ENCODE peak calls at places on chromosomes 3 and 15, in five cellular contexts. O, D, F, P and J are unnamed samples.

GRCh38 chr3:35484939-35485605 is 154.3 kb upstream of the ARPP21 start:
- DNase-seq in O (no peak), D (no peak), F (no peak), P (no peak), J (no peak)

GRCh38 chr3:87575538-87575937 is 299.2 kb upstream of the POU1F1 start:
- DNase-seq in O (no peak), D (no peak), F (peak), P (no peak), J (no peak)

GRCh38 chr3:107753988-107754387 is 231.2 kb downstream of the BBX start:
- DNase-seq in O (no peak), D (no peak), F (no peak), P (no peak), J (no peak)

GRCh38 chr15:60383008-60383694 is 14.6 kb downstream of the ANXA2 start:
- DNase-seq in O (no peak), D (no peak), F (no peak), P (peak), J (no peak)

GRCh38 chr3:30644615-30645014 is 38.2 kb downstream of the TGFBR2 start:
- DNase-seq in O (no peak), D (peak), F (no peak), P (peak), J (no peak)

GRCh38 chr3:113721638-113722037 is 24.4 kb downstream of the NAA50 start:
- DNase-seq in O (no peak), D (no peak), F (no peak), P (no peak), J (no peak)

GRCh38 chr3:192128922-192129321 is 598.4 kb downstream of the FGF12 start:
- DNase-seq in O (no peak), D (no peak), F (no peak), P (no peak), J (no peak)

GRCh38 chr3:180409170-180409569 is 192.8 kb upstream of the TTC14 start:
- DNase-seq in O (no peak), D (no peak), F (no peak), P (no peak), J (no peak)

GRCh38 chr3:71846189-71846588 is 61.2 kb upstream of the PROK2 start:
- DNase-seq in O (no peak), D (no peak), F (no peak), P (no peak), J (no peak)

GRCh38 chr3:54954019-54954418 is 26.2 kb upstream of the LRTM1 start:
- DNase-seq in O (no peak), D (no peak), F (peak), P (peak), J (no peak)

GRCh38 chr15:89360294-89360971 is 25.8 kb upstream of the POLG start:
- DNase-seq in O (no peak), D (no peak), F (peak), P (no peak), J (no peak)

GRCh38 chr3:171459130-171459941 is 869 bp downstream of the TNIK start:
- DNase-seq in O (peak), D (peak), F (peak), P (peak), J (no peak)

GRCh38 chr3:136070953-136071949 is 105.7 kb downstream of the PPP2R3A start:
- DNase-seq in O (no peak), D (peak), F (peak), P (peak), J (no peak)

GRCh38 chr3:141349711-141350110 is 18.6 kb upstream of the ZBTB38 start:
- DNase-seq in O (no peak), D (no peak), F (no peak), P (no peak), J (no peak)

GRCh38 chr3:177141899-177142651 is 55.2 kb downstream of the TBL1XR1 start:
- DNase-seq in O (no peak), D (no peak), F (no peak), P (no peak), J (no peak)

GRCh38 chr15:39942101-39942752 is 8.3 kb downstream of the EIF2AK4 start:
- DNase-seq in O (no peak), D (no peak), F (peak), P (no peak), J (no peak)

GRCh38 chr3:128323206-128324081 is 143.2 kb downstream of the DNAJB8 start:
- DNase-seq in O (peak), D (peak), F (no peak), P (no peak), J (peak)

GRCh38 chr3:126934149-126934548 is 48.8 kb upstream of the PLXNA1 start:
- DNase-seq in O (no peak), D (no peak), F (no peak), P (peak), J (no peak)

GRCh38 chr15:85838655-85839054 is 43.9 kb upstream of the KLHL25 start:
- DNase-seq in O (no peak), D (no peak), F (no peak), P (no peak), J (no peak)

GRCh38 chr3:66816110-66816761 is 181.9 kb upstream of the KBTBD8 start:
- DNase-seq in O (no peak), D (no peak), F (peak), P (peak), J (no peak)

GRCh38 chr15:46723308-46723707 is 994.0 kb upstream of the SEMA6D start:
- DNase-seq in O (no peak), D (no peak), F (no peak), P (no peak), J (no peak)

GRCh38 chr15:68130851-68131250 is 74.3 kb downstream of the CALML4 start:
- DNase-seq in O (no peak), D (no peak), F (no peak), P (no peak), J (no peak)

GRCh38 chr15:43293402-43293801 is 26.7 kb upstream of the TGM5 start:
- DNase-seq in O (no peak), D (no peak), F (peak), P (no peak), J (no peak)

GRCh38 chr3:158166223-158166622 is 56.3 kb downstream of the RSRC1 start:
- DNase-seq in O (no peak), D (no peak), F (no peak), P (no peak), J (no peak)

GRCh38 chr3:82973810-82974209 is 1212.4 kb upstream of the GBE1 start:
- DNase-seq in O (no peak), D (no peak), F (no peak), P (no peak), J (no peak)

GRCh38 chr3:179716226-179716625 is 63.4 kb downstream of the USP13 start:
- DNase-seq in O (no peak), D (no peak), F (no peak), P (no peak), J (no peak)

GRCh38 chr3:112786002-112786590 is 60.6 kb downstream of the CD200R1L start:
- DNase-seq in O (no peak), D (no peak), F (no peak), P (peak), J (no peak)

GRCh38 chr3:186534113-186534669 is 10.0 kb downstream of the CRYGS start:
- DNase-seq in O (no peak), D (no peak), F (no peak), P (no peak), J (no peak)

GRCh38 chr15:101578443-101578894 is 73.7 kb downstream of the TM2D3 start:
- DNase-seq in O (no peak), D (no peak), F (peak), P (no peak), J (no peak)

GRCh38 chr3:194328080-194328571 is 23.0 kb downstream of the CPN2 start:
- DNase-seq in O (no peak), D (no peak), F (no peak), P (peak), J (no peak)

DNA sequence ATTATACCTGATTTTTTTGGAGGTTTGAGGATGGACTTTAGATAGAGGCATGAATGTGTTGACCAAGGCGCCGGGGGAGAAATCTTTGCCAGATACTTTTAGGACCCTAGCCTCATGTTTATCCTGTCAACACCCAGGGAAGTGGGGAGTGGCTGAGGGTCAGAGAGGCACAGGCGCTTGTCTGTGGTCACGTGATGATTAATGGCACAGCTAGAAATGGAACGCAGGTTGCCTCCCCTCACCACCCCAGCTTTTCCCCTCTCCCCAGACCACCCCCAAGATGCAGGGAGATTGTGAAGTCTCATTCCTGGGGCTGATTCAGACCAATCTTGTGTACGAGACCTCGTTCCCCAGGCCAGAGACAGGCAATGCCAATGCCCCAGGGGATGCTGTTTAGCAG is 218.4 kb upstream of the LINGO1 start:
- DNase-seq in O (no peak), D (no peak), F (no peak), P (no peak), J (no peak)
- TF ChIP-seq CTCF in O (no peak), D (no peak), F (no peak), P (no peak), J (no peak)

GRCh38 chr3:159764211-159765024 is 224.2 kb upstream of the IL12A start:
- DNase-seq in O (peak), D (peak), F (no peak), P (peak), J (no peak)

GRCh38 chr3:159762238-159762637 is 226.4 kb upstream of the IL12A start:
- DNase-seq in O (no peak), D (no peak), F (peak), P (no peak), J (no peak)

GRCh38 chr3:159765025-159765859 is 223.4 kb upstream of the IL12A start:
- DNase-seq in O (peak), D (peak), F (peak), P (peak), J (peak)

GRCh38 chr3:159762981-159763465 is 225.6 kb upstream of the IL12A start:
- DNase-seq in O (peak), D (peak), F (peak), P (peak), J (peak)

DNA sequence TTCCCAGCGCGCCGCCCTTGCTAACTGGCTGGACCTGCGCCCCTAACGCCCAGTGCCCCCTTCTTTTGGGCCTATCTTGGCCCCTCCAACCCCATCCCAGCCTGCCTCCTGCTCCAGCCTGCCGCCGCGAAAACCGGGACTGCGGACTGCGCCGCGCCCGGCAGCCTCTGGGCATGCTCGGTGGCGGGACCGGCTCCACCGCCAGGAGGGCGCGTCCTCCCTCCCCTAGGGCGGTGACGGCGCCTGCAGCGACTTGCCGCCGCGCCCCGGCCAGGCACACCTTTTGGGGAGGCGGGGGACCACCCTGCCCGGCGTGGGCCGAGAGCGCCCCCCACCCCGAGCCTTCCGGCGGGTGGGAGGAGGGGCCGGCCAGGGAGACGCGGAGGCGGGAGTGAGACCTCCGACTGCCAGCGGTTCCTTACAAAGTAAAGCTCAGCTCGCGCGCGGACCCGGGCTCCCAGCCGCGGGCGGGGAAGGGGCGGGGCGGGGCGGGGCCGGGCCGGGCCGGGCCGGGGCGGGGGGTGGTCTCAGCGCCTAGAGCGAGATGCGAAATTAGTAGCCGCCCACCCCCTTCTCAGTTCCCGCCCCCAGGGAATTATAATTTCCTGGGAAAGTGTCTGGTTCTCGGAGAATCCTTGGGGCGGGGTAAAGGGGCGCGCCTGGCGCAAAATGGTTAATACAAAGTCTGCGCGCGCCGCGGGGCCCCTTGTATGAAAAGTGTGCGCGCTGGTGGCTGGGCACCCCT is 225.0 kb upstream of the IL12A start:
- DNase-seq in O (peak), D (peak), F (peak), P (peak), J (peak)
- TF ChIP-seq CTCF in O (no peak), D (peak), F (peak), P (peak), J (peak)

GRCh38 chr3:22988566-22988965 is 214.6 kb upstream of the UBE2E2 start:
- DNase-seq in O (no peak), D (no peak), F (no peak), P (no peak), J (no peak)
- TF ChIP-seq CTCF in O (no peak), D (no peak), F (no peak), P (no peak), J (no peak)

GRCh38 chr15:80991446-80991845 is 1.8 kb upstream of the MESD start:
- DNase-seq in O (no peak), D (peak), F (no peak), P (no peak), J (no peak)
- TF ChIP-seq CTCF in O (peak), D (peak), F (peak), P (no peak), J (no peak)